ENCODE peak calls at places on chromosomes 1 and 21, in seven cellular contexts. J is body of pancreas, B is thoracic aorta, F is prostate gland, I is IMR-90, H is tibial artery, L is Peyer's patch. E is an unnamed sample.
A peak's percentile ranks its signal among the peaks of the same experiment; 100 is the strongest.

GRCh38 chr1:74522143-74522542 is 9.7 kb upstream of the LRRC53 start:
- DNase-seq in J (no peak), B (no peak), F (no peak), I (no peak), H (no peak), L (no peak), E (no peak)

GRCh38 chr1:156627313-156627880 is 8.2 kb downstream of the HAPLN2 start:
- DNase-seq in J (peak; percentile 60), B (no peak), F (no peak), I (peak; percentile 47), H (no peak), L (peak; percentile 31), E (no peak)

GRCh38 chr21:31873696-31874599 is 1.1 kb downstream of the HUNK start:
- DNase-seq in J (peak; percentile 76), B (no peak), F (peak; percentile 10), I (peak; percentile 33), H (no peak), L (no peak), E (no peak)

GRCh38 chr1:88228153-88228552 is 455.9 kb upstream of the PKN2 start:
- DNase-seq in J (no peak), B (no peak), F (no peak), I (no peak), H (no peak), L (no peak), E (no peak)

GRCh38 chr1:192580351-192580962 is 4.9 kb downstream of the RGS1 start:
- DNase-seq in J (peak; percentile 29), B (no peak), F (peak; percentile 19), I (peak; percentile 68), H (no peak), L (no peak), E (no peak)

GRCh38 chr1:231193710-231194340 is 32.0 kb downstream of the TRIM67 start:
- DNase-seq in J (no peak), B (no peak), F (no peak), I (no peak), H (no peak), L (no peak), E (no peak)

GRCh38 chr1:110673805-110674336 is 869 bp downstream of the KCNA3 start:
- DNase-seq in J (no peak), B (no peak), F (no peak), I (no peak), H (peak; percentile 53), L (no peak), E (no peak)

GRCh38 chr1:244957525-244957924 is 93.2 kb upstream of the HNRNPU start:
- DNase-seq in J (no peak), B (no peak), F (no peak), I (no peak), H (no peak), L (no peak), E (no peak)

GRCh38 chr1:29331731-29332130 is 95.4 kb downstream of the PTPRU start:
- DNase-seq in J (no peak), B (no peak), F (no peak), I (no peak), H (no peak), L (no peak), E (no peak)

GRCh38 chr1:206447079-206447780 is 23.0 kb upstream of the IKBKE start:
- DNase-seq in J (no peak), B (no peak), F (no peak), I (no peak), H (peak; percentile 32), L (no peak), E (peak; percentile 47)

GRCh38 chr1:181134543-181135461 is 46.3 kb downstream of the IER5 start:
- DNase-seq in J (peak; percentile 61), B (no peak), F (peak; percentile 81), I (peak; percentile 77), H (peak; percentile 81), L (peak; percentile 44), E (peak; percentile 83)

GRCh38 chr1:53076165-53076564 is 14.2 kb downstream of the PODN start:
- DNase-seq in J (no peak), B (no peak), F (no peak), I (no peak), H (peak; percentile 61), L (no peak), E (no peak)

GRCh38 chr1:243950166-243950565 is 100.1 kb upstream of the AKT3 start:
- DNase-seq in J (no peak), B (no peak), F (no peak), I (peak; percentile 94), H (no peak), L (no peak), E (no peak)

GRCh38 chr1:177890459-177890858 is 79.4 kb downstream of the SEC16B start:
- DNase-seq in J (no peak), B (no peak), F (no peak), I (no peak), H (no peak), L (no peak), E (no peak)

GRCh38 chr1:57959727-57960300 is 536.0 kb upstream of the DAB1 start:
- DNase-seq in J (no peak), B (no peak), F (no peak), I (no peak), H (no peak), L (no peak), E (no peak)

GRCh38 chr1:86641318-86641717 is 63.1 kb upstream of the SH3GLB1 start:
- DNase-seq in J (no peak), B (no peak), F (no peak), I (no peak), H (no peak), L (no peak), E (no peak)

GRCh38 chr1:84888753-84889152 is 4.3 kb downstream of the LPAR3 start:
- DNase-seq in J (no peak), B (no peak), F (no peak), I (no peak), H (no peak), L (no peak), E (no peak)

GRCh38 chr1:50774759-50775351 is 185.2 kb downstream of the FAF1 start:
- DNase-seq in J (no peak), B (no peak), F (peak; percentile 21), I (peak; percentile 74), H (no peak), L (no peak), E (no peak)

GRCh38 chr1:186745531-186746146 is 65.4 kb upstream of the PTGS2 start:
- DNase-seq in J (no peak), B (no peak), F (no peak), I (no peak), H (no peak), L (no peak), E (no peak)

GRCh38 chr1:7993593-7994479 is 32.3 kb downstream of the ERRFI1 start:
- DNase-seq in J (no peak), B (no peak), F (no peak), I (peak; percentile 95), H (peak; percentile 16), L (no peak), E (no peak)

GRCh38 chr21:41523175-41523574 is 15.2 kb upstream of the TMPRSS2 start:
- DNase-seq in J (no peak), B (no peak), F (no peak), I (no peak), H (no peak), L (no peak), E (no peak)

GRCh38 chr1:229300099-229300757 is 29.3 kb downstream of the RAB4A start:
- DNase-seq in J (no peak), B (no peak), F (no peak), I (no peak), H (no peak), L (no peak), E (no peak)

GRCh38 chr1:212562771-212563170 is 45.8 kb upstream of the ATF3 start:
- DNase-seq in J (no peak), B (no peak), F (no peak), I (no peak), H (no peak), L (no peak), E (no peak)

GRCh38 chr1:91854852-91855251 is 31.1 kb downstream of the TGFBR3 start:
- DNase-seq in J (no peak), B (no peak), F (no peak), I (no peak), H (no peak), L (no peak), E (no peak)

GRCh38 chr1:158008630-158009029 is 15.2 kb downstream of the KIRREL1 start:
- DNase-seq in J (no peak), B (no peak), F (no peak), I (no peak), H (no peak), L (no peak), E (no peak)
- H3K27ac ChIP-seq in J (no peak overlapping the region), B (peak overlapping the region; percentile 95), F (peak overlapping the region; percentile 70), I (peak overlapping the region; percentile 99), H (peak overlapping the region; percentile 90), L (peak overlapping the region; percentile 52), E (peak overlapping the region; percentile 92)

DNA sequence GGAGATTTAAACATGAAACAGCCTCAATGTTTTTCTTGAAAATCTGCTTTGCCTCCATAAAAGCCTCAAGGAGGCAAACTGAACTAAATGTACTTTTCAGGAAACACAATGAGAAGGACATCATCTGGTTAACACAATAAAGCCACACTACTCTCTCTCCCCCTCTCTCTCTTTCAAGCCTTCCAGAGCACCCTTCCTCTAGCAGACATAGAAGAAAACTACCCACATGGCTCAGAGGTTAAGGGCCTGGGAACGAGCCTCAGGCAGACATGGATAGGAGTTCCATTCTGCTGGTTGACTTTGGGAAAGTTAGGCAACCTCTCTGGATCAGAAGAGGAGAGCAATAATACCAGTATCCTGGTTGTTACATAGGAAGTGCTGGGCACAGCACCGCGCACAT is 42.9 kb downstream of the RUNX1 start:
- DNase-seq in J (no peak), B (no peak), F (no peak), I (no peak), H (no peak), L (no peak), E (no peak)
- H3K4me1 ChIP-seq in J (no peaks in the 10 kb centered on the region), B (no peaks in the 10 kb centered on the region), F (no peaks in the 10 kb centered on the region), I (peaks cover 15% of the 10 kb centered on the region), H (no peaks in the 10 kb centered on the region), L (no peaks in the 10 kb centered on the region), E (no peaks in the 10 kb centered on the region)

DNA sequence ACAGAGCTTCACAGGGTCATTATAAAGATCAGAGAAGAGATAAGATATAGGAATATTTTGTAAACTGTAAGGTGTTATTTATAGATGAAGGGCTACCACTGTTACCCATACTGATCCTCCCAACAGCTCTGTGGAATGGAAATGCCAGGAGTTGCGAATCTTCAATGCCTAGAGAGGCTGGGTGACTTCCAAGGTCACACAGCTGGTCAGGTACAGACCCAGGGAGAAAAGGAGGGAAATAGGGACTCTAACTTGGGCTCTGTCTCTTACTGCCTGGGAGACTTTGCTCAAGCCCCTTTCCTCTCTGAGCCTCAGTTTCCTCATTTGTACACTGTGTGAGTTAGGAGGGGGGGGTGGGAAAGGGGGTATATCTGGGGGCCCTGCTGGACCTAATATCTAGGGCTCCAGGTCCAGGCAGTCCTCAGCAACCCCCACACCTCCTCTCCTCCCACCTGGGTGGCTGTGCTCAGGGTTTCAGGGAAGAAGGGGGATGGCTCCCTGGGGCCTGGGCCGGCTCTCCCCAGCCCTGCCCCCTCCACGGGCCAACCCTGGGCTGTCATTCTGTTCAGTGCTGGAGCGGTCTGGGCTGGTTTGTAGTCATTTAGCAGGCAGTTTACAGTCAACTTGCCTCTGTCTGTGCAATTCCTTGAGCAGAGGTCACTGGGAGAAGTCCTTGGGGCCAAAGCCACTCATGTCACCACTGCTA is 1.5 kb downstream of the BSND start:
- DNase-seq in J (no peak), B (no peak), F (no peak), I (no peak), H (no peak), L (no peak), E (no peak)
- H3K27me3 ChIP-seq in J (no peaks in the 10 kb centered on the region), B (no peaks in the 10 kb centered on the region), F (no peaks in the 10 kb centered on the region), I (peaks cover 75% of the 10 kb centered on the region), H (no peaks in the 10 kb centered on the region), L (peaks cover 9% of the 10 kb centered on the region), E (no peaks in the 10 kb centered on the region)

DNA sequence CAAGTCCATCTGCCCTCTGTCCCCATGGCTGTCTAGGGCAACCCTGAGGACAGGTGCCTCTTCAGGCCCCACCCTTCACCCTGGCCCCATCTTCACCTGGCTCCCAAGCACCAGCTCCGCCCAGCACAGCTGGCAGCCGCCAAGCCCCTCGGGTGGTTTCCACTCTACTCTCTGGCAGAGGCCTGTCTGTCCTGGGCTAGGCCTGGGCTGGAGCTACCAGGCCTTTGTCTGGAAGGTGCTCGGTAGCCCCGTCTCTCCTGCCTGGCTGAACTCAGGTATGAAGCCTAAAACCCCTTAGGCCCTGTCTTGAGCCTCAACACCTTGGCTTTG is 17.4 kb downstream of the SDC3 start:
- DNase-seq in J (no peak), B (no peak), F (no peak), I (no peak), H (no peak), L (no peak), E (no peak)
- H3K27ac ChIP-seq in J (no peak overlapping the region), B (peak overlapping the region; percentile 17), F (no peak overlapping the region), I (no peak overlapping the region), H (peak overlapping the region; percentile 92), L (no peak overlapping the region), E (peak overlapping the region; percentile 30)

E was measured in ascending aorta.